ENCODE peak calls at places on chromosomes 11 and 22, in four cellular contexts. G, C, L and O are unnamed samples.
A peak's percentile ranks its signal among the peaks of the same experiment; 100 is the strongest.

GRCh38 chr11:1084561-1085439 is 10.1 kb downstream of the MUC2 start:
- DNase-seq in G (peak; percentile 39), C (no peak), L (no peak), O (peak; percentile 12)

GRCh38 chr22:49351761-49352221 is 475.9 kb downstream of the BRD1 start:
- DNase-seq in G (no peak), C (peak; percentile 8), L (no peak), O (peak; percentile 11)

GRCh38 chr22:39382410-39382809 is 17.2 kb upstream of the TAB1 start:
- DNase-seq in G (no peak), C (no peak), L (no peak), O (no peak)

GRCh38 chr22:23226497-23226850 is 46.2 kb downstream of the BCR start:
- DNase-seq in G (no peak), C (no peak), L (no peak), O (no peak)

GRCh38 chr11:78586452-78587046 is 11.9 kb upstream of the NARS2 start:
- DNase-seq in G (peak; percentile 56), C (peak; percentile 20), L (no peak), O (no peak)

GRCh38 chr11:76781046-76781801 is 1.9 kb upstream of the TSKU start:
- DNase-seq in G (no peak), C (no peak), L (no peak), O (no peak)

GRCh38 chr11:44955019-44955738 is 4.5 kb upstream of the TP53I11 start:
- DNase-seq in G (peak; percentile 50), C (no peak), L (no peak), O (no peak)

GRCh38 chr11:27514558-27514957 is 8.0 kb upstream of the LIN7C start:
- DNase-seq in G (no peak), C (no peak), L (no peak), O (no peak)

GRCh38 chr11:17256512-17256911 is 20.0 kb upstream of the NUCB2 start:
- DNase-seq in G (no peak), C (no peak), L (no peak), O (no peak)

GRCh38 chr22:20974336-20974955 is 7.4 kb downstream of the AIFM3 start:
- DNase-seq in G (no peak), C (no peak), L (no peak), O (no peak)

GRCh38 chr11:108813086-108813485 is 148.2 kb downstream of the DDX10 start:
- DNase-seq in G (no peak), C (no peak), L (no peak), O (no peak)

GRCh38 chr11:73875840-73876239 is 806 bp downstream of the COA4 start:
- DNase-seq in G (no peak), C (no peak), L (no peak), O (peak; percentile 14)

GRCh38 chr22:29096736-29097669 is 24.2 kb downstream of the KREMEN1 start:
- DNase-seq in G (peak; percentile 26), C (no peak), L (no peak), O (peak; percentile 18)

GRCh38 chr11:35177370-35177769 is 38.4 kb downstream of the CD44 start:
- DNase-seq in G (no peak), C (no peak), L (no peak), O (no peak)

GRCh38 chr11:112962854-112963367 is 1.7 kb downstream of the NCAM1 start:
- DNase-seq in G (no peak), C (peak; percentile 85), L (no peak), O (peak; percentile 52)

GRCh38 chr22:46030241-46030880 is 53.4 kb upstream of the WNT7B start:
- DNase-seq in G (no peak), C (no peak), L (no peak), O (peak; percentile 8)

GRCh38 chr22:39134366-39135091 is 18.0 kb downstream of the CBX7 start:
- DNase-seq in G (no peak), C (no peak), L (no peak), O (no peak)

GRCh38 chr22:27387561-27387960 is 414.0 kb downstream of the MN1 start:
- DNase-seq in G (no peak), C (no peak), L (no peak), O (no peak)
- TF ChIP-seq TEAD4 in G (no peak), C (no peak), L (no peak), O (no peak)

DNA sequence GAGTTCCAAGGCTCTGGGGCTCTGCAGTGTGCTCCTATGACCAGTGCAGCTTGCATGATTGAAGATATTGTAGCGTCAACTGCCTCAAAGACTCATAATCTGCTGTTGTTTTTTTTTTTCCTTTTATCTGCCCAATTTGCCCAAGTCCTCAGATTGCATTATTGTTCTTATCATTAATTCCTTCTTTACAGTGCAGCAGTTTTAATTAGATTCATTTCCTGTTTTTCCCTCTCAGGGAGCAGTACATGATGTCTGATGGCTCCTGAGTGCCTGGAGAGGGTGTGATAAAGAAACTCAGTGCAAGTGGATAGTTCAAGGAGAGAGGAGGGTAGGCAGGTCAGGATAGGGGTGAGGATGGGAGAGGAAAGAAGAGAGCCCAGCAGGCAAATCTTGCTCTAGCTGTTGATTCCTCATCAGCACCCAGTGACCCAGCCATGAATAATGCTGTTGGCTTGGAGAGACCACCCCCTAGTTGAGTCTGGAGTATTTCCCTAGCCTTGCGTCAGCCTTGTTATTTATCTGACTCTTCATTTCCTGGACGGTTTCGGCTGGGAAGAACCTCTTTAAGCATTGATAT is 219.6 kb upstream of the SESN3 start:
- DNase-seq in G (no peak), C (no peak), L (no peak), O (no peak)
- TF ChIP-seq TEAD4 in G (peak; percentile 60), C (no peak), L (no peak), O (no peak)

GRCh38 chr11:72014761-72015320 is 16.1 kb downstream of the IL18BP start:
- DNase-seq in G (no peak), C (no peak), L (no peak), O (no peak)

GRCh38 chr11:72012091-72012630 is 13.5 kb downstream of the IL18BP start:
- DNase-seq in G (no peak), C (no peak), L (no peak), O (no peak)

GRCh38 chr11:72013765-72014711 is 15.3 kb downstream of the IL18BP start:
- DNase-seq in G (no peak), C (no peak), L (no peak), O (no peak)

GRCh38 chr11:72010529-72011233 is 12.0 kb downstream of the IL18BP start:
- DNase-seq in G (no peak), C (no peak), L (no peak), O (no peak)

DNA sequence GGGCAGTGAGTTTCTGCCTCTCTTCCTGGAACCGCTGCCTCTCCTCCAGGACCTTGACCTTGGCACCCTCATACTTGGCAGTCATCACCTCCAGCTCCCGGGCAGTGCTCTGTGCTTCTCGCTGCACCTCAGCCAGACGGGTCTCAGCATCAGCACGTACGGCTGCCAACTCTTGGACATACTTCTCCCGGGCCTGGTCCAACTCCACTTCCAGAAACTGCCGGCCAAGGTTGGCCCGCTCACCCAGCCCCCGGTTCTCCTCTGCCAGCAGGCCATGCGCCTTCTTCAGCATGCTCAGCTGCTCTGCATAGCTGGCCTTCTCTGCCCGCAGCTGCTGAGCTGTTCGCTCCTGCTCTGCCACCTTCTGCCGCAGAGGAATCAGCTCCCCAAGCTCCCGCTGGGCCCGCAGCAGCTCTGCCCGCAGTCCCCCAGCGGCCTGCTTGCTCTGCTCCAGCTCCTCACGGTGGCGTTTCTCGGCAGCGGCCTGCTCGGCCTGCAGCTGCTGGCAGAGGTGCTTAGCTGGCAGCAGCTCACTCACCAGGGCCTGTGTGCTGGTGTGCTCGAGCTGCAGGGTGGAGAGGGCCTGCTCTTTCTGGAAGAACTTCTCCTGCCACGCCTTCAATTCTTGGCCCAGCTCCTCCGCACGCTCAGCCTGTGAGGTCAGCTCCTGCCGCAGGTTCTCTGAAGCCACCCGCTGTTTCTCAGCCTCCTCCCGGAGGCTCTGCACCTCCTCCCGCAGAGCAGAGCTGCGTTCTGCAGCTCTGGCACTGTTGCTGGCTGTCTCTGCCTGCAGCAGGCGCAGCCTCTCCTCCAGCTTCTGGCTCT is 14.4 kb downstream of the IL18BP start:
- DNase-seq in G (no peak), C (no peak), L (no peak), O (no peak)
- TF ChIP-seq TEAD4 in G (no peak), C (no peak), L (no peak), O (no peak)

DNA sequence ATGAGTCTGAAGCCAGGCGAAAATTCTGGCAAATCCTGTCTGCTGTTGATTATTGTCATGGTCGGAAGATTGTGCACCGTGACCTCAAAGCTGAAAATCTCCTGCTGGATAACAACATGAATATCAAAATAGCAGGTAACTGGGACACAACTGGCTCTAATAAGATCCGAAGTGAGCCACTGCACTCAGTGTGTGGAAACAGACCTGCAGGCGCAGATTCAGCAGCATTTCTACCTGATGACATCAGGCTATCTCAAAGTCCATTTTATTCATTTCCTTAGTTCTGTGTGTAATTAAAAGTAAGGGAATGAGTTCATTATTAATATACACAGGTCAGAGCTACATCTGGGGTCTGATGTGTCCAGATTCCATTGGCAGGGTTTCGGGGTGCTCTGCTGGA is 78.2 kb downstream of the PPP2R1B start:
- DNase-seq in G (no peak), C (no peak), L (no peak), O (no peak)
- TF ChIP-seq TEAD4 in G (no peak), C (no peak), L (no peak), O (no peak)

DNA sequence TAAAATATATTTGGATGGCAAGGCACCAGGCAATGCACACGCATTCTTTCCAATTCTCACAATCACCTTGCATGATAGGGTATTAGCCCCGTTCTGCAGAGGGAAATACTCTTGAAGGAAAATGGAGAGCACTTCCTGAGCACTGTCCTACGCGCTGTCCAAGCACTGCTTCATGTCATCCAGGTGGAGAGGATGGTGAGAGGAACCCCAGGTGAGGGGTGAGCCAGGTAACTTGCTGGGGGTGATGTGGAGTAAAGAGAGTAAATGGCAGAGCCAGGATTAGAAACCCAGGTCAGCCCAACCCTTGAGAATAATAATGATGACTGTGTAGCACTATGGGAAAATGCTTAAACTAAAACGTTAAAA is 711 bp upstream of the PACSIN2 start:
- DNase-seq in G (no peak), C (no peak), L (no peak), O (no peak)
- TF ChIP-seq TEAD4 in G (no peak), C (no peak), L (no peak), O (no peak)

DNA sequence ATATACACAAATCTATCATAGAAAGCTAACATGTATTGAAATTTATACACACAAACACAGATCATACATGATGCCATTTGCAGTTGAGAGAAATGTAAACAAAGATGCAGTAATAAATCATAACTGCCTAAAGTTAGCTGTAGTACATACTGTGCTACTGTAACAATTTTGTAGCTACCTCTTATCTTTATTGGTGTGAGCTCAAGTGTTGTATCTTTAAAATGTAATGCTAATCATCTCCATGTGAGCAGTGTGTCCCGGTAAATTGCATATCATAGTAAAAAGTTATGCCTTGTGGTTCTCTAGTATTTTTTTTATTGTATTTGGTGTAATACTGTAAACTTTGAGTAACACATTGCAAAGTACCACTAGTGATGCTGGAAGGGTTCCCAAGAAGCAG is 16.8 kb upstream of the PITPNB start:
- DNase-seq in G (no peak), C (no peak), L (no peak), O (no peak)
- TF ChIP-seq TEAD4 in G (no peak), C (no peak), L (no peak), O (no peak)